ENCODE peak calls at places on chromosome 11, in ten cellular contexts. L is NCI-H2171 treated with DMSO at 0.1 percent for 48 hours, Y is colonic mucosa, S is amniotic epithelial cell, D is LHCN-M2, X is iris pigment epithelial cell, W is fibroblast of mammary gland, R is Kasumi-1, K is thoracic aorta, I is body of pancreas. V is an unnamed sample.

GRCh38 chr11:120867531-120867930 is 156.4 kb upstream of the TBCEL start:
- DNase-seq in R (no peak), Y (no peak), D (no peak), K (no peak), I (no peak), L (no peak), X (no peak), W (no peak), S (no peak), V (no peak)

GRCh38 chr11:79400717-79401330 is 40.0 kb downstream of the TENM4 start:
- DNase-seq in X (peak; percentile 34), K (no peak), R (peak; percentile 29), L (no peak), I (no peak), D (peak; percentile 30), S (peak; percentile 42), W (peak; percentile 57), Y (peak; percentile 40), V (peak; percentile 4)

GRCh38 chr11:118287006-118287405 is 17.5 kb upstream of the CD3E start:
- DNase-seq in X (peak; percentile 45), D (no peak), S (peak; percentile 11), R (no peak), I (no peak), L (no peak), Y (no peak), K (no peak), W (peak; percentile 50), V (no peak)

GRCh38 chr11:121416909-121417567 is 35.1 kb upstream of the SORL1 start:
- DNase-seq in K (peak; percentile 73), D (peak; percentile 95), X (peak; percentile 84), S (peak; percentile 77), Y (peak; percentile 92), R (peak; percentile 98), I (peak; percentile 84), W (peak; percentile 97), L (no peak), V (peak; percentile 83)

GRCh38 chr11:69310934-69311766 is 17.2 kb downstream of the MYEOV start:
- DNase-seq in Y (no peak), R (no peak), D (no peak), W (no peak), X (no peak), K (no peak), S (no peak), I (no peak), L (no peak), V (no peak)

GRCh38 chr11:35918716-35919115 is 25.1 kb upstream of the LDLRAD3 start:
- DNase-seq in X (no peak), D (peak; percentile 63), S (no peak), R (no peak), Y (no peak), L (no peak), I (no peak), K (no peak), W (no peak), V (peak; percentile 88)

GRCh38 chr11:709109-709997 is 3.3 kb downstream of the EPS8L2 start:
- DNase-seq in K (no peak), X (no peak), I (peak; percentile 39), S (no peak), L (peak; percentile 6), Y (peak; percentile 34), D (no peak), W (no peak), R (no peak), V (no peak)

GRCh38 chr11:30889116-30889765 is 303.1 kb upstream of the MPPED2 start:
- DNase-seq in D (peak; percentile 81), R (no peak), Y (no peak), X (peak; percentile 51), L (no peak), I (no peak), S (peak; percentile 15), K (no peak), W (no peak), V (peak; percentile 16)

GRCh38 chr11:70568504-70569172 is 170.3 kb downstream of the CTTN start:
- DNase-seq in Y (peak; percentile 71), D (peak; percentile 62), R (no peak), I (no peak), W (peak; percentile 48), L (no peak), K (no peak), X (peak; percentile 28), S (no peak), V (no peak)

GRCh38 chr11:126284829-126285228 is 1.9 kb downstream of the TIRAP start:
- DNase-seq in W (peak; percentile 97), Y (peak; percentile 67), L (peak; percentile 23), S (peak; percentile 94), D (peak; percentile 98), X (peak; percentile 95), I (peak; percentile 65), R (peak; percentile 53), K (peak; percentile 61), V (peak; percentile 64)

GRCh38 chr11:10622957-10623787 is 54.7 kb upstream of the LYVE1 start:
- DNase-seq in I (no peak), X (peak; percentile 20), D (no peak), S (no peak), K (no peak), R (peak; percentile 96), Y (no peak), W (no peak), L (no peak), V (no peak)

GRCh38 chr11:2886191-2886894 is 768 bp upstream of the CDKN1C start:
- DNase-seq in R (no peak), Y (no peak), D (no peak), X (peak; percentile 22), S (no peak), L (no peak), K (no peak), W (peak; percentile 13), I (peak; percentile 45), V (no peak)

GRCh38 chr11:86719781-86720463 is 47.5 kb upstream of the ME3 start:
- DNase-seq in S (peak; percentile 95), Y (no peak), R (no peak), D (peak; percentile 97), W (peak; percentile 87), L (no peak), X (peak; percentile 86), K (no peak), I (no peak), V (no peak)

GRCh38 chr11:43582837-43583462 is 97.6 kb upstream of the HSD17B12 start:
- DNase-seq in K (no peak), I (no peak), X (no peak), D (no peak), Y (no peak), S (no peak), R (no peak), L (no peak), W (no peak), V (no peak)

V was measured in SJCRH30.